ENCODE peak calls at places on chromosomes 6 and 20, in four cellular contexts. V is GM23248, S is IMR-90, F is mesendoderm. Q is an unnamed sample.
A peak's percentile ranks its signal among the peaks of the same experiment; 100 is the strongest.

GRCh38 chr6:524803-525202 is 132.1 kb downstream of the HUS1B start:
- DNase-seq in V (no peak), S (no peak), F (peak; percentile 16), Q (no peak)

GRCh38 chr6:33578588-33579011 is 1.5 kb downstream of the BAK1 start:
- DNase-seq in V (no peak), S (no peak), F (no peak), Q (no peak)

GRCh38 chr6:33848498-33848897 is 44.7 kb upstream of the MLN start:
- DNase-seq in V (no peak), S (no peak), F (no peak), Q (no peak)

GRCh38 chr6:79031821-79032590 is 46.0 kb downstream of the PHIP start:
- DNase-seq in V (peak; percentile 76), S (peak; percentile 63), F (no peak), Q (no peak)

GRCh38 chr6:155084431-155085123 is 89.5 kb downstream of the TIAM2 start:
- DNase-seq in V (peak; percentile 10), S (peak; percentile 25), F (no peak), Q (no peak)

GRCh38 chr6:4901256-4902061 is 102.4 kb downstream of the RPP40 start:
- DNase-seq in V (no peak), S (no peak), F (no peak), Q (no peak)

GRCh38 chr6:15090145-15090579 is 155.7 kb upstream of the JARID2 start:
- DNase-seq in V (peak; percentile 22), S (no peak), F (no peak), Q (no peak)

GRCh38 chr20:1946762-1947534 is 46.9 kb downstream of the PDYN start:
- DNase-seq in V (no peak), S (peak; percentile 17), F (peak; percentile 92), Q (peak; percentile 48)

GRCh38 chr20:64207641-64208590 is 43.7 kb downstream of the MYT1 start:
- DNase-seq in V (no peak), S (no peak), F (no peak), Q (no peak)

GRCh38 chr6:137949686-137950390 is 82.8 kb downstream of the TNFAIP3 start:
- DNase-seq in V (no peak), S (no peak), F (no peak), Q (no peak)

GRCh38 chr6:137942736-137943135 is 75.7 kb downstream of the TNFAIP3 start:
- DNase-seq in V (no peak), S (no peak), F (no peak), Q (no peak)

GRCh38 chr6:137950581-137950980 is 83.5 kb downstream of the TNFAIP3 start:
- DNase-seq in V (no peak), S (no peak), F (no peak), Q (no peak)

DNA sequence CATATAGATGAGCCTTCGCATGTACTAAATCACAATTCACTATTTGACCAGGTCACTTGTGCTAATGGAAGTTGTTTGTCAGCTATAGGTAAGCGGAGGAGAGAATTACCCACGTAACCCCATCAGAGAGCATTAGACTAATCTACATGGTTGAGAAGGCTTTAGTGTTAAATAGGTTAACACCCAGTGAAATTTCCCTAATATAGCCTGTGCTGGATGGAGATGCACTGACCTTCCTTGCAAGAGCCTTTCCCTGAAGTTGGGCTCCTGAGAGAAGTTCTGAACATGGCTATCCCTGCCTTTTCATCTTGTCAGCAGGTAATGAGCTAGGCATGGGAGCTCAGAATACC is 78.1 kb downstream of the TNFAIP3 start:
- DNase-seq in V (no peak), S (no peak), F (no peak), Q (no peak)
- H3K4me1 ChIP-seq in V (peaks cover 6% of the 10 kb centered on the region), S (no peaks in the 10 kb centered on the region), F (no peaks in the 10 kb centered on the region), Q (peaks cover 9% of the 10 kb centered on the region)

GRCh38 chr6:63316113-63316512 is 3.7 kb downstream of the LGSN start:
- DNase-seq in V (no peak), S (no peak), F (no peak), Q (no peak)

GRCh38 chr6:63317641-63318040 is 2.1 kb downstream of the LGSN start:
- DNase-seq in V (no peak), S (no peak), F (no peak), Q (no peak)

DNA sequence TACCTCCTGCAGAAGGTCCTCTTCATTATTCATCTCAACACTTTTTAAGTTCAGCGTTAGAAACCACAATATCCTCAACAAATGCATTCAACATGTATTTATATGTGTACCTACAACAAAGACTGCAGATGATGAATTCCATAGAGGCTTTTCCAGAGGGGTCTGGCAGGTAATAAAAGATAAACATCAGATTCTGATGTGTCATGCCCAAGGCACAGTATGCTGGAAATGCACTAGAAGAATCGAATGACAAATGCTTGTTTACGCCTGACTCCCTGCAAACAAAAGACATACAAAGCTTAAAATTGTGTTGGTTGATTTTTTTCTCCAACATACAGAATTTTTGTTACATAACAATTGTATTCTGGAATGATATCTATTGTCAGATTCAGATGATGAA is at the start of gene LGSN:
- DNase-seq in V (no peak), S (no peak), F (peak; percentile 19), Q (no peak)
- H3K4me3 ChIP-seq in V (no peak within 1 kb of the TSS), S (no peak within 1 kb of the TSS), F (no peak within 1 kb of the TSS), Q (no peak within 1 kb of the TSS)

DNA sequence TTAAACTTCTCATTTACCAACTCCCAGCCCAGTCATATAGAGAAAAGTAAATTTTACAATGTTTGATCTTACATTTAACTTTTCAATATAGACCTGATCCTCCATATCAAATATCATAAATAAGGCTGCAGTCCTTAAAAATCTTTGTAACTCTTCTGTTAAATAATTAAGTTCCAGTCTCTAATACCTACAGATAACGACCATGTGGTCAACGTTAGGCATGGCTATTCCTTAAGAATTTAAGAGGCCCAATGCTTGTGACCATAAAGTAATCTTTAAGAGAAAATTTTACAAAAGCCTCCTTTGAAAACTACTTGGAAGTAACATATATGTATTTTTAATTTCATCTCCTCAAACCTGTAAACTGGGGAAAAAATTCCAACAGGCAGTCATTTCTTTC is 1.6 kb downstream of the FBXO5 start:
- DNase-seq in V (no peak), S (no peak), F (no peak), Q (no peak)
- H3K4me1 ChIP-seq in V (peaks cover 26% of the 10 kb centered on the region), S (peaks cover 10% of the 10 kb centered on the region), F (peaks cover 2% of the 10 kb centered on the region), Q (peaks cover 35% of the 10 kb centered on the region)

GRCh38 chr6:122833229-122833556 is 44.1 kb downstream of the SMPDL3A start:
- DNase-seq in V (no peak), S (no peak), F (no peak), Q (no peak)
- H3K4me3 ChIP-seq in V (no peak overlapping the region), S (no peak overlapping the region), F (no peak overlapping the region), Q (no peak overlapping the region)

DNA sequence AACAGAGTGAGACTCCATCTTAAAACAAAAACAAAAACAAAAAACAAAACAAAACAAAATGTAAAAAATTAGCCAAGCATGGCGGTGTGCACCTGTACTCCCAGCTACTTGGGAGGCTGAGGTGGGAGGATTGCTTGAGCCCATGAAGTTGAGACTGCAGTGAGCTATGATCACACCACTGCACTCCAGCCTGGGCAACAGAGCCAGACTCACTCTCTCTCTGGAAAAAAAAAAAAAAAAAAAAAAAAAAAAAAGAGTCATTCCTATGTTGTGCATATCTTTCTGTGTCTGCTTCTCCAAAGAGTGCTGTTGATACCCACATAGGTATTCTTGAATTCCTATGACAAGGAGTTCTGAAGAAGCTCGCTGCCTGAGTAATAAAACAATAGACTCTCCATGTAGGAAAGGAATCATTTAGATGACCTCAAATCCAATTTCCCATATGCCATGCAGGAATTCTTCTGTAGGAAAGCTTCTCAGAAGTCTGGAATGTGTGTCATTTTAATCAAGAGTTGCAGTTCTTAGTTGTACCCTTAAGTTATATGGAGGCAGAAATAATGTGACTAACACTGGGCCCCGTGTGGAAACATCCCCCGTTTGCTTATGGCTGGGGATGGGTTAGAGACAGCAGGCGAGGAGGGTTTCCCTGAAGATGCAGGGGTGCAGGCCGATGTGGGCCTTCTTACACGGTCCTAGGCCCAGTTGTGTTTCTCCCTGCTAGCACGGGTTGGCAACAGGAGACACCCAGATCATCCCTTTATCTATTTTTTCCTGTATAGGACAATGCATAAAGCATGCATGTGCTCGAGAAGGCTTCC is 79.4 kb downstream of the ZDHHC14 start:
- DNase-seq in V (peak; percentile 7), S (peak; percentile 45), F (no peak), Q (no peak)
- H3K4me1 ChIP-seq in V (no peaks in the 10 kb centered on the region), S (peaks cover 8% of the 10 kb centered on the region), F (peaks cover 2% of the 10 kb centered on the region), Q (peaks cover 5% of the 10 kb centered on the region)

GRCh38 chr6:38570750-38571149 is 69.0 kb downstream of the BTBD9 start:
- DNase-seq in V (peak; percentile 50), S (peak; percentile 40), F (peak; percentile 37), Q (no peak)

GRCh38 chr6:38567436-38567835 is 72.3 kb downstream of the BTBD9 start:
- DNase-seq in V (peak; percentile 87), S (peak; percentile 93), F (no peak), Q (peak; percentile 63)

GRCh38 chr6:38572186-38572813 is 67.4 kb downstream of the BTBD9 start:
- DNase-seq in V (no peak), S (no peak), F (no peak), Q (no peak)

GRCh38 chr6:38573800-38574395 is 65.8 kb downstream of the BTBD9 start:
- DNase-seq in V (no peak), S (peak; percentile 65), F (peak; percentile 56), Q (no peak)

DNA sequence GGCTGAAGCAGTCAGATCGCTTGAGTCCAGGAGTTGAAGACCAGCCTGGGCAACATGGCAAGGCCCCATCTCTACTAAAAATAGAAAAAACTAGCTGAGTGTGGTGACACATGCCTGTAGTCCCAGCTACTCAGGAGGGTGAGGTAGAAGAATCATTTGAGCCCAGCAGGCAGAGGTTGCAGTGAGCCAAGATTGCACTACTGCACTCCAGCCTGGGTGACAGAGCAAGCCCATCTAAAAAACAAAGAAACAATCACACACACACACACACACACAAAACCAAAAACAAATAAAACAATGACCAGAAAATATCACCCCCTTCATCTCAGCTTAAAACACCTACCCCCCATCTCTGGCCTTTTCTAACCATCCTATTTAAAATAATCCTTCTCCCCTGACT is 68.0 kb downstream of the BTBD9 start:
- DNase-seq in V (no peak), S (no peak), F (no peak), Q (no peak)
- H3K4me3 ChIP-seq in V (no peak overlapping the region), S (no peak overlapping the region), F (no peak overlapping the region), Q (no peak overlapping the region)

GRCh38 chr20:3808544-3808943 is 11.8 kb upstream of the AP5S1 start:
- DNase-seq in V (no peak), S (no peak), F (no peak), Q (no peak)
- H3K4me1 ChIP-seq in V (peaks cover 55% of the 10 kb centered on the region), S (peaks cover 36% of the 10 kb centered on the region), F (no peaks in the 10 kb centered on the region), Q (peaks cover 58% of the 10 kb centered on the region)

DNA sequence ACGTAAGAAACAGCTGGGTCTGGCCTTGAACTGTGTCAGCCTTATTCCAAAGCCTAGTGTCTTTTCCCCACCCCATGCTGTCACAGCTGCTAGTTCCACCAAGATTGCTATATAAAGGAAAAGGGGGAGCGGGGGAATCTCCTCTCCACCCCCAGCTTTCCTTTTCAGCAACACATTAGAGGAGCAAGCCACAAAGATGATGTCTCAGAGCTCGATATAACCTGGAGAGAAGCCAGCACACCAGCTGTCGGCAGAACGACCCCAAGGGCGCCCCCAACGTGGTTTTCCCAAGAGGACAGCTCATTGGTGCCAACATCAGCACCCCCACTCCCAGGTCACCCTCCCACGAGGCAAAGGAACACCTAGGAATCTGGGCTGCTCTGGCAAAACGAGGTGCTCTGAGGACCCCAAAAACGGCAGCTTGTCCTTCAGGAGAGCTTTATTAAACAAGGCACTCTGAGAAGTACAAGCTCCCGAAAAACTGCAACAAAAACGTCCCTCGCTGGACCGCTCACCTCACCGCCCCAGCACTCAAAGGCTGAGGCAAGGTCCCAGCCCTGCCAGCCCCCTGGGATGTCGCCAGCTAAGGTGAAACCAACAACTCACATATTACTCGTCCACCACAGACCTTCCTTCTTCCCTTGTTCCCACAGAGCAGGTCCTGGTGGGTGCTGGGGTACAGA is 36.3 kb downstream of the ATP9A start:
- DNase-seq in V (peak; percentile 8), S (peak; percentile 58), F (no peak), Q (no peak)
- H3K4me3 ChIP-seq in V (no peak overlapping the region), S (no peak overlapping the region), F (no peak overlapping the region), Q (no peak overlapping the region)

GRCh38 chr6:44004136-44004535 is 123.1 kb downstream of the MRPL14 start:
- DNase-seq in V (no peak), S (no peak), F (peak; percentile 53), Q (no peak)
- H3K4me1 ChIP-seq in V (peaks cover 12% of the 10 kb centered on the region), S (peaks cover 26% of the 10 kb centered on the region), F (peaks cover 29% of the 10 kb centered on the region), Q (peaks cover 5% of the 10 kb centered on the region)